ENCODE peak calls at places on chromosomes 5 and 9, in six cellular contexts. C is tibial artery, L is WERI-Rb-1, Z is A549, F is HepG2, U is astrocyte of the spinal cord. W is an unnamed sample.

GRCh38 chr5:72892846-72893245 is 63.0 kb upstream of the FCHO2 start:
- DNase-seq in C (no peak), L (no peak), Z (no peak), F (no peak), U (no peak), W (no peak)

GRCh38 chr9:105837261-105837660 is 142.9 kb downstream of the TMEM38B start:
- DNase-seq in C (no peak), L (no peak), Z (no peak), F (no peak), U (no peak), W (no peak)

GRCh38 chr9:138021251-138022056 is 143.9 kb downstream of the CACNA1B start:
- DNase-seq in C (no peak), L (no peak), Z (no peak), F (no peak), U (no peak), W (no peak)

GRCh38 chr9:76717611-76718010 is 46.6 kb upstream of the PCA3 start:
- DNase-seq in C (no peak), L (no peak), Z (no peak), F (no peak), U (no peak), W (peak)

GRCh38 chr9:98801969-98802371 is 5.5 kb upstream of the GALNT12 start:
- DNase-seq in C (no peak), L (no peak), Z (no peak), F (no peak), U (no peak), W (no peak)

GRCh38 chr9:116287721-116288120 is 134.1 kb downstream of the PAPPA start:
- DNase-seq in C (no peak), L (no peak), Z (no peak), F (no peak), U (peak), W (no peak)

GRCh38 chr9:136759001-136759400 is 958 bp upstream of the LCN8 start:
- DNase-seq in C (no peak), L (no peak), Z (no peak), F (no peak), U (no peak), W (no peak)

GRCh38 chr9:133993635-133994253 is 1.6 kb upstream of the VAV2 start:
- DNase-seq in C (no peak), L (no peak), Z (no peak), F (no peak), U (no peak), W (no peak)

GRCh38 chr9:84271004-84271886 is 69.3 kb downstream of the SLC28A3 start:
- DNase-seq in C (peak), L (no peak), Z (no peak), F (no peak), U (peak), W (peak)

GRCh38 chr5:33408816-33409215 is 31.9 kb upstream of the TARS1 start:
- DNase-seq in C (no peak), L (no peak), Z (no peak), F (no peak), U (no peak), W (no peak)

GRCh38 chr5:65682148-65682547 is 39.8 kb downstream of the SGTB start:
- DNase-seq in C (no peak), L (no peak), Z (no peak), F (no peak), U (no peak), W (no peak)

GRCh38 chr9:94952553-94953373 is 226.3 kb downstream of the AOPEP start:
- DNase-seq in C (peak), L (no peak), Z (no peak), F (no peak), U (no peak), W (no peak)

GRCh38 chr5:34695275-34696032 is 39.3 kb downstream of the RAI14 start:
- DNase-seq in C (no peak), L (no peak), Z (no peak), F (no peak), U (no peak), W (no peak)

GRCh38 chr9:112700080-112700479 is 17.8 kb downstream of the INIP start:
- DNase-seq in C (no peak), L (no peak), Z (no peak), F (peak), U (peak), W (no peak)

GRCh38 chr9:70108181-70108580 is 64.5 kb downstream of the MAMDC2 start:
- DNase-seq in C (no peak), L (no peak), Z (no peak), F (no peak), U (no peak), W (no peak)

GRCh38 chr9:346114-346513 is 131.4 kb downstream of the DOCK8 start:
- DNase-seq in C (no peak), L (peak), Z (no peak), F (no peak), U (no peak), W (peak)

GRCh38 chr5:33146916-33147315 is 293.8 kb upstream of the TARS1 start:
- DNase-seq in C (no peak), L (no peak), Z (peak), F (no peak), U (no peak), W (no peak)

GRCh38 chr9:129198737-129199435 is 20.8 kb upstream of the IER5L start:
- DNase-seq in C (no peak), L (no peak), Z (peak), F (no peak), U (no peak), W (no peak)

GRCh38 chr5:68762201-68762600 is 331.6 kb upstream of the SLC30A5 start:
- DNase-seq in C (no peak), L (no peak), Z (no peak), F (no peak), U (no peak), W (peak)

GRCh38 chr9:133116346-133117231 is 4.5 kb downstream of the RALGDS start:
- DNase-seq in C (no peak), L (peak), Z (no peak), F (no peak), U (no peak), W (no peak)

GRCh38 chr5:178288373-178289368 is 56.1 kb upstream of the PHYKPL start:
- DNase-seq in C (no peak), L (peak), Z (peak), F (no peak), U (no peak), W (no peak)

GRCh38 chr9:95126739-95127138 is 190.8 kb downstream of the FANCC start:
- DNase-seq in C (no peak), L (no peak), Z (no peak), F (no peak), U (no peak), W (no peak)

GRCh38 chr5:148909001-148909400 is 82.6 kb downstream of the ADRB2 start:
- DNase-seq in C (no peak), L (no peak), Z (no peak), F (no peak), U (peak), W (peak)

GRCh38 chr9:110912701-110913291 is 125.5 kb downstream of the LPAR1 start:
- DNase-seq in C (no peak), L (no peak), Z (peak), F (no peak), U (no peak), W (no peak)

GRCh38 chr9:106927916-106928315 is 65.0 kb downstream of the ZNF462 start:
- DNase-seq in C (no peak), L (no peak), Z (no peak), F (no peak), U (no peak), W (no peak)

GRCh38 chr5:132475939-132476852 is 14.4 kb downstream of the IRF1 start:
- DNase-seq in C (peak), L (no peak), Z (no peak), F (peak), U (no peak), W (no peak)

GRCh38 chr5:132477784-132478497 is 12.6 kb downstream of the IRF1 start:
- DNase-seq in C (no peak), L (no peak), Z (no peak), F (no peak), U (no peak), W (no peak)

GRCh38 chr5:132478498-132478855 is 12.1 kb downstream of the IRF1 start:
- DNase-seq in C (no peak), L (no peak), Z (no peak), F (no peak), U (no peak), W (no peak)

GRCh38 chr5:132475531-132475930 is 15.0 kb downstream of the IRF1 start:
- DNase-seq in C (peak), L (no peak), Z (no peak), F (peak), U (no peak), W (no peak)

GRCh38 chr5:132476853-132477729 is 13.5 kb downstream of the IRF1 start:
- DNase-seq in C (peak), L (no peak), Z (no peak), F (no peak), U (no peak), W (no peak)
- TF ChIP-seq CTCF in C (no peak), L (peak), Z (no peak), F (no peak), U (no peak), W (no peak)

GRCh38 chr5:176934309-176934930 is 35.3 kb upstream of the HK3 start:
- DNase-seq in C (no peak), L (peak), Z (no peak), F (no peak), U (no peak), W (peak)

GRCh38 chr5:176935017-176935416 is 35.9 kb upstream of the HK3 start:
- DNase-seq in C (no peak), L (no peak), Z (no peak), F (no peak), U (no peak), W (no peak)

GRCh38 chr5:176927562-176927961 is 28.4 kb upstream of the HK3 start:
- DNase-seq in C (no peak), L (no peak), Z (no peak), F (no peak), U (no peak), W (no peak)

DNA sequence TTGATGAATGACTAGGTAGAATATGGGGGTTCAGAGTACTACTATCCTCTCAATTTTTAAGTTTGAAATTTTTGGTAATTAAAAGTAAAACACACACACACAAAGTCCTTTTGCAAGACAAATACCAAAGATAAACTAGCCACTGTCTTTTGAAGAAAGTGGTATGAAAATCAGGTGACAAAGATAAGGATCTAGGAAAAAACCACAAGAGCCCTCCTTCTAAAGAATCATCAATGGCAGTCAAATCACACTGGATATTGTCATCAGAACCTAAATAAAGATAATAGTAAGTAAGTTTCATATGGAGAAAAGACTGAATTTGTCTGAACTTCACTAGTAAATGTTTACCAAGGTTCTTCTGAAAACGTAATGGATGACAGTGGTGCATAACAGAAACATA is 30.5 kb upstream of the HK3 start:
- DNase-seq in C (no peak), L (no peak), Z (no peak), F (peak), U (no peak), W (no peak)
- H3K4me3 ChIP-seq in C (no peak), L (no peak), Z (no peak), F (no peak), U (no peak), W (no peak)

DNA sequence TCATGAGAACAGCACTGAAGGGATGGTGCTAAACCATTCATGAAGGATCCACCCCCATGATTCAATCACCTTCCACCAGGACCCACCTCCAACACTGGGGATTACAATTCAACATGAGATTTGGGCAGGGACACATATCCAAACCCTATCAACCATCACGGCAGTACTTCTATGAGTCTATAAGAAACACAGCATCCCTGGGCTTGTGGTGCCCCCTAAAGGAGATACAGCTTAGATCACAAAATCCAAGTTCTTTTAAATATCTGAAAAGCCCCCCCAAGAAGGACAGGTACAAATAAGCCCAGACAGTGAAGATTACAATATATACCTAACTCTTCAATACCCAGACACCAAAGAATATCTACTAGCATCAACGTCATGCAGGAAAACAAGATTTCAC is 233.7 kb upstream of the ADRA1B start:
- DNase-seq in C (no peak), L (peak), Z (peak), F (no peak), U (no peak), W (no peak)
- TF ChIP-seq CTCF in C (no peak), L (peak), Z (no peak), F (no peak), U (no peak), W (no peak)

GRCh38 chr9:37083654-37084053 is 36.7 kb upstream of the ZCCHC7 start:
- DNase-seq in C (no peak), L (no peak), Z (no peak), F (no peak), U (no peak), W (no peak)
- H3K4me3 ChIP-seq in C (no peak), L (no peak), Z (no peak), F (no peak), U (no peak), W (no peak)

GRCh38 chr9:21155501-21155900 is 11.0 kb downstream of the IFNA21 start:
- DNase-seq in C (no peak), L (no peak), Z (no peak), F (no peak), U (peak), W (no peak)

GRCh38 chr9:21153688-21154608 is 12.3 kb upstream of the IFNW1 start:
- DNase-seq in C (no peak), L (peak), Z (peak), F (no peak), U (peak), W (no peak)
- TF ChIP-seq CTCF in C (no peak), L (peak), Z (no peak), F (peak), U (peak), W (peak)

GRCh38 chr5:61631438-61631941 is 299.4 kb downstream of the ZSWIM6 start:
- DNase-seq in C (peak), L (no peak), Z (no peak), F (no peak), U (peak), W (peak)
- H3K4me3 ChIP-seq in C (no peak), L (no peak), Z (no peak), F (no peak), U (no peak), W (peak)

DNA sequence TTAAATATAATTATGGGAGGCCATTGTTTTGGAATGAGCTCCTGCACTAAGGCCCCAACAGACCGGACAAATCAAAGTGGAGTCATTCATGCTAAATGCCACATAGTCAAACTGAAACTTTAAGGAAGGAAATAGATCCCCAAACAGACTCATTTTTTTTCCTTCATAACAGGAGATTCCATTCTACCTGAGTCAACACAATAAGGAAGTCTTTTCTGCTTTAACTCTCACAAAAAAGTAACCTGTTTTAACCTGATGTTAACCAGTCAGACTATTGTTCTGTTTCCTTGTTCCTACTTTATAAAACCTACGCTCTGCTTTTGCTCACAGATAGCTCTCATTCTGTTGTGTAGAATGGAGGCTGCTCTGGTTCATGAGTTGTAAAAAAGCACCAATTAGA is 234.9 kb downstream of the YTHDC2 start:
- DNase-seq in C (no peak), L (no peak), Z (no peak), F (no peak), U (no peak), W (no peak)
- TF ChIP-seq CTCF in C (no peak), L (no peak), Z (no peak), F (no peak), U (no peak), W (no peak)

GRCh38 chr5:112737472-112738179 is at the start of gene APC:
- DNase-seq in C (peak), L (peak), Z (peak), F (peak), U (peak), W (peak)

GRCh38 chr5:112734597-112734996 is 3.1 kb upstream of the APC start:
- DNase-seq in C (no peak), L (no peak), Z (no peak), F (no peak), U (no peak), W (no peak)

GRCh38 chr5:112735702-112736101 is 2.0 kb upstream of the APC start:
- DNase-seq in C (no peak), L (no peak), Z (no peak), F (no peak), U (peak), W (no peak)

GRCh38 chr5:112738180-112738560 is 485 bp downstream of the APC start:
- DNase-seq in C (no peak), L (no peak), Z (no peak), F (no peak), U (peak), W (no peak)

GRCh38 chr5:112737088-112737471 is 605 bp upstream of the APC start:
- DNase-seq in C (no peak), L (no peak), Z (no peak), F (no peak), U (peak), W (no peak)
- H3K4me3 ChIP-seq in C (peak), L (peak), Z (peak), F (peak), U (peak), W (peak)

GRCh38 chr5:42799668-42800114 is 12.0 kb downstream of the SELENOP start:
- DNase-seq in C (no peak), L (no peak), Z (no peak), F (no peak), U (no peak), W (no peak)
- TF ChIP-seq CTCF in C (no peak), L (no peak), Z (no peak), F (no peak), U (no peak), W (no peak)

GRCh38 chr9:89497978-89498844 is at the start of gene SEMA4D:
- DNase-seq in C (peak), L (peak), Z (peak), F (no peak), U (peak), W (no peak)

GRCh38 chr9:89496645-89497044 is 1.3 kb downstream of the SEMA4D start:
- DNase-seq in C (no peak), L (no peak), Z (no peak), F (no peak), U (no peak), W (no peak)

GRCh38 chr9:89494199-89494598 is 3.7 kb downstream of the SEMA4D start:
- DNase-seq in C (no peak), L (no peak), Z (no peak), F (no peak), U (no peak), W (no peak)

GRCh38 chr9:89497181-89497963 is 541 bp downstream of the SEMA4D start:
- DNase-seq in C (no peak), L (no peak), Z (no peak), F (no peak), U (no peak), W (no peak)

DNA sequence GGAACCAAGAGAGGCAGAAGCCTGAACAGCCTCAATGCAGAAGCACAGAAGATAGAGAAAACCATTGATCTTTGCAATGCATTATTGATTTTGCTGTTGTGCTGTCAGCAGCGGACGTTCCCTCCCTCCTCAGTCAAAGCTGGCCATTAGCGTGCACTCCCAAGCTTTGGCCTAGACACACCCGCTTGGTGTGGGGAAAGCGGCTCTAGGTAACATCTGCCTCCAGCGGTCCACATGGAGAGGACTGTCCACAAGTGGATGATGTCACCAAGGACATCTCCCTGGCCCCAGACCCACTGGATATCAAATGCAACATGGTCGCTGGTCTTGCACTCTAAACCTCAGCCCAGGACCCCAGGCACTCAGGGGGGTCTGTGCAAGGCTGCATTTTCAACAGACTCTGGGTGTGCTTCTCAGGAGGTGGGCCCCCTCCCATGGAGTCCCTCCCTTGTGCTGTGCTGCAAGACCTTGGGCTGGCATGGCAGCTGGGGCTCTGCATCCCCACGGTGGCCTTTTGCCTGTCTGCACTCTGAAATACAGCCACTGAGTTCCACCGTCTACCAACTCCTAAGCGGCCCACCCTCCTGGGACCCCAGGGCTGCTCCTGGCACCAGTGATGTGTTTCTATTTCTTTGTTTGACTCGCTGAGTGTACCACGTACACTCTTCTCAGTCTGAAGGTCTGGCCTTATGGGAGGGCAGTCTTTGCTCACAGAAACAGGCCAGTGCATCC is 1.9 kb downstream of the SEMA4D start:
- DNase-seq in C (no peak), L (no peak), Z (no peak), F (no peak), U (no peak), W (no peak)
- H3K4me3 ChIP-seq in C (no peak), L (no peak), Z (no peak), F (no peak), U (no peak), W (no peak)